ENCODE peak calls at places on chromosomes 6 and 20, in six cellular contexts. U is heart right ventricle; L is adrenal gland; Y is psoas muscle; D is CD8-positive, alpha-beta T cell; T is PC-9. I is an unnamed sample. For H3K36me3, the result is how much of the 10 kb centered on the place peaks cover.

GRCh38 chr6:12324741-12325140 is 34.6 kb downstream of the EDN1 start:
- DNase-seq in U (no peak), Y (no peak), L (no peak), T (peak), D (no peak), I (peak)

GRCh38 chr6:7215140-7215539 is 97.9 kb downstream of the SSR1 start:
- DNase-seq in T (no peak), U (no peak), D (no peak), Y (peak), L (peak), I (peak)

GRCh38 chr6:5124526-5124925 is 39.4 kb downstream of the PPP1R3G start:
- DNase-seq in D (no peak), T (no peak), U (no peak), L (no peak), Y (no peak), I (no peak)

GRCh38 chr20:12358006-12358654 is 440.4 kb downstream of the BTBD3 start:
- DNase-seq in D (no peak), Y (no peak), U (no peak), L (no peak), T (no peak), I (no peak)

GRCh38 chr6:26536571-26537159 is 1.5 kb upstream of the HMGN4 start:
- DNase-seq in D (no peak), U (no peak), T (peak), Y (no peak), L (peak), I (peak)

GRCh38 chr6:157952751-157953479 is 28.7 kb upstream of the SYNJ2 start:
- DNase-seq in U (no peak), D (no peak), Y (no peak), L (no peak), T (no peak), I (no peak)

GRCh38 chr6:35710241-35710847 is 21.6 kb upstream of the FKBP5 start:
- DNase-seq in L (peak), Y (no peak), T (peak), D (no peak), U (no peak), I (no peak)

GRCh38 chr6:98716341-98716740 is 118.0 kb upstream of the POU3F2 start:
- DNase-seq in D (no peak), U (no peak), T (no peak), Y (no peak), L (no peak), I (no peak)

GRCh38 chr20:46670228-46670584 is 18.9 kb upstream of the SLC13A3 start:
- DNase-seq in U (no peak), L (no peak), T (no peak), Y (no peak), D (no peak), I (no peak)

GRCh38 chr6:7087066-7087465 is 20.7 kb upstream of the RREB1 start:
- DNase-seq in T (no peak), D (no peak), L (no peak), U (no peak), Y (no peak), I (peak)

GRCh38 chr20:45419188-45420091 is 3.5 kb downstream of the PIGT start:
- DNase-seq in Y (peak), T (peak), D (no peak), U (peak), L (peak), I (peak)

GRCh38 chr6:134999107-134999506 is 49.2 kb upstream of the ALDH8A1 start:
- DNase-seq in D (no peak), U (no peak), Y (no peak), L (no peak), T (no peak), I (no peak)

GRCh38 chr6:141562801-141563763 is 569.6 kb upstream of the GJE1 start:
- DNase-seq in L (peak), U (peak), Y (peak), T (peak), D (peak), I (peak)

GRCh38 chr20:42936482-42936881 is 253.2 kb downstream of the PTPRT start:
- DNase-seq in T (no peak), D (no peak), U (no peak), L (no peak), Y (no peak), I (no peak)

GRCh38 chr6:30518505-30518850 is 29.2 kb downstream of the HLA-E start:
- DNase-seq in D (no peak), U (no peak), L (no peak), T (no peak), Y (no peak), I (no peak)

GRCh38 chr6:1404066-1404712 is 14.8 kb downstream of the FOXF2 start:
- DNase-seq in L (no peak), T (no peak), D (no peak), Y (no peak), U (no peak), I (no peak)

GRCh38 chr20:8749986-8750385 is 318.9 kb upstream of the PLCB4 start:
- DNase-seq in D (no peak), U (no peak), T (no peak), Y (no peak), L (no peak), I (no peak)

GRCh38 chr6:21026576-21027273 is 492.5 kb downstream of the CDKAL1 start:
- DNase-seq in L (no peak), T (peak), D (no peak), U (no peak), Y (no peak), I (no peak)

GRCh38 chr20:50455656-50456451 is 54.3 kb upstream of the PTPN1 start:
- DNase-seq in Y (no peak), U (no peak), L (no peak), D (no peak), T (no peak), I (no peak)
- H3K27ac ChIP-seq in Y (no peak), U (no peak), L (no peak), D (no peak), T (no peak), I (no peak)

GRCh38 chr20:3890999-3891929 is 2.1 kb downstream of the PANK2 start:
- DNase-seq in L (no peak), U (no peak), T (peak), D (no peak), Y (no peak), I (no peak)

GRCh38 chr20:3887870-3888614 is 1.1 kb upstream of the PANK2 start:
- DNase-seq in T (no peak), D (no peak), Y (no peak), L (peak), U (peak), I (no peak)

GRCh38 chr20:3890410-3890751 is 1.2 kb downstream of the PANK2 start:
- DNase-seq in Y (no peak), D (no peak), L (no peak), U (no peak), T (peak), I (no peak)

GRCh38 chr20:3888622-3889488 is at the start of gene PANK2:
- DNase-seq in Y (peak), L (peak), D (peak), U (peak), T (peak), I (peak)

GRCh38 chr20:3889489-3890409 is 562 bp downstream of the PANK2 start:
- DNase-seq in U (peak), T (no peak), Y (peak), D (no peak), L (no peak), I (peak)
- H3K36me3 ChIP-seq in U (under half), T (under half), Y (under half), D (under half), L (under half), I (under half)

DNA sequence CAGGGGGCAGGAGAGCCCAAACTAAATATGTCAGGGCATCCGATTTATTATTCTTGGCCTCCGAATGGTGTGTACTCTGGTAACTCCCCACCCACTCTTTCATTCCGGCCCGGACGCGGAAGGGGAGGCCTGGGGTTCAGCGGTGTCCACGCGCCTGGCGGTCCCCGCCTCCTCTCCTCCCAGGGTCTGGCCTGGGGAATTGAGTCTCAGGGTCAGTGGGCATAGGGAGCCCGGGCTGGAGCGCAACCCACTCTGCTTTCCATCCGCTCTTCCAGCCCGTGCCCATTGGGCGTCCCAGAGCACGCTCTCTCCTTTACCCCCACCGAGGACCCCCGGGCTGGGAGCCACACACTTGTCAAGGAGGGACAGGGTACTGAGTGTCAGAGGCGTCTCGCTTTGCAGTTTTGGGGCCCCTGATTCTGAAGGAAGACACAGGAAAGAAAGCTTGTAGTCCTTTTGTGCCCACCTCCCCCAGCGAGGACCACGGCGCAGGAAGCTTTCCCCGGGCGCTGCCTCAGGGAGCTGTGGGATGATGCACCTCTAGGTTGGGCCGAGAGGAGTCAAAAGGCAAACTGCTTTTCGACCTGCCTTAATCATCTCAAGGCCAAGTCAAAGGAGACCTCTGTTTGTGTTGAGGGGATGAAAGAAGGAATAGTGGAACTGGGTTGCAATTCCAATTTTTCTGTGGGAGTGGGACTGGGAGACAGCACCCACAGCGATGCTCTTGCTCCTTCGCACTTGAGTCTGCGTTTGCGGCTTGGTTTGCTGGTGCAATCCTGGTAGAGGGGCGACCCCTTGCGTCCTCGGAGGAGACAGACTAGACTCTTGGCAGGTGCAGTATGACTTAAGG is 2.5 kb downstream of the RSPO3 start:
- DNase-seq in L (peak), U (peak), T (peak), D (no peak), Y (peak), I (peak)
- H3K4me3 ChIP-seq in L (no peak), U (peak), T (no peak), D (no peak), Y (peak), I (no peak)

GRCh38 chr20:2690213-2690612 is 2.4 kb upstream of the EBF4 start:
- DNase-seq in Y (no peak), U (no peak), D (no peak), L (no peak), T (no peak), I (no peak)
- H3K27ac ChIP-seq in Y (no peak), U (no peak), D (no peak), L (no peak), T (no peak), I (no peak)

DNA sequence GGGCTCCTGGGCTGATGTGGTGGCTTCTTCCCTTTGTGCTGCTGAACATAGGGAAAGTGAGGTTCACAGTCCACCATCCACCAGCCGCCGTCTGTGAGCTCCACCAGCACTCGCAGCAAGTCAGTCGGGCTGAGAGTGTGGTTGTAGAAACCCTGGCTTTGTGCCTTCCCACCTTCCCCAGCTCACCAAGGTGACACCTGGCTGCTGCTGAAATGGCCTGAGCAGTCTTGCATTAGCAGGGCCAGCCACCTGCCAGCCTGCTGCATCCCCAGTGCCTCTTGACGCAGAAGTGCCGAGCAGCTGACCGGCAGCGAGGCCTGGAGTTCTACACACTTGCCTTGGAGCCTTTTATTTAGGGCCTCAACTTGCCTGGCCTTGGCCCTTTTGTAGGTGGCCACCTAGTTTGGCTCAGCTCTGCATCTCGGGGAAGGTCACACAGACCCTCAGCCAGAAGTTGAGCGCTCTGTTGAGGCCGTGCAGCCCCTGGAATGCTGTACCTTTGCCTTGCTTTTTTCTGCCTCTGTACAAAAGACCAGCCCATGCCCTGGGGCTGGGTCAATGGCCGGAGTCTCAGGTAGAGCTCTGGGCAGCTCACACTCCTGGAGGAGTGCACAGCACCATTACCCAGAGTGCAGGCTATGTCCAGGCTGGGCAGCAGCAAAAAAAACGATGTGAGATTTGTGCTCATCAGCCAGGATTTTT is 76.5 kb downstream of the PTPN1 start:
- DNase-seq in D (no peak), T (no peak), U (no peak), L (no peak), Y (no peak), I (no peak)
- H3K36me3 ChIP-seq in D (under half), T (under half), U (under half), L (half or more), Y (half or more), I (half or more)

GRCh38 chr6:13946506-13946905 is 21.8 kb downstream of the RNF182 start:
- DNase-seq in T (no peak), Y (no peak), U (no peak), D (no peak), L (no peak), I (no peak)

GRCh38 chr6:13947611-13948178 is 22.9 kb downstream of the RNF182 start:
- DNase-seq in Y (no peak), U (no peak), D (no peak), L (no peak), T (no peak), I (no peak)

GRCh38 chr6:13953061-13953705 is 28.4 kb downstream of the RNF182 start:
- DNase-seq in Y (no peak), T (peak), U (no peak), L (no peak), D (no peak), I (peak)

DNA sequence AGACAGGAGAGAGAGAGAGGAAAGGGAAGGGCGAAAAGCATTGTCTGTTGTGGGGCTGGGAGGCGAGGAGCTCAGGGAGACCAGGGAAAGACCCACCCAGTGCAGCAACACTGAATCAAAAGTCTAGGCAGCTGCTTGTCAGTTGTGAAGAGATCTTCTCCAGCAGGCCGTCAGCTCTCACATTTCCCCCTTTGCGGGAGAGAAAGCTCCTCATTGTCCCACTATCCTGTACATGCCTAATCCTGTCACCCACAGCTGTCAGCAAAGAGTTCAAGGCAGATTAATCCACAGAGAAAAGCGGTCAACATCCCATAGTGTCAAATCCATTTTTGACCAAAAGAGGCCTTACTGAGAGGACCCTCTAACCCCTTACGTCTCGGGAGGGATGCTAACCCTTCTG is 27.3 kb downstream of the RNF182 start:
- DNase-seq in U (no peak), L (no peak), Y (no peak), T (no peak), D (no peak), I (no peak)
- H3K4me3 ChIP-seq in U (no peak), L (no peak), Y (no peak), T (no peak), D (no peak), I (no peak)

GRCh38 chr20:49727473-49727872 is 13.8 kb upstream of the B4GALT5 start:
- DNase-seq in U (no peak), T (peak), Y (no peak), D (no peak), L (no peak), I (no peak)

GRCh38 chr20:49727894-49728885 is 14.5 kb upstream of the B4GALT5 start:
- DNase-seq in L (no peak), Y (no peak), D (no peak), T (no peak), U (no peak), I (no peak)

GRCh38 chr20:49725694-49726093 is 12.0 kb upstream of the B4GALT5 start:
- DNase-seq in D (no peak), L (no peak), T (no peak), Y (no peak), U (no peak), I (no peak)

GRCh38 chr20:49729780-49730179 is 16.1 kb upstream of the B4GALT5 start:
- DNase-seq in T (no peak), L (no peak), Y (no peak), U (no peak), D (no peak), I (no peak)

DNA sequence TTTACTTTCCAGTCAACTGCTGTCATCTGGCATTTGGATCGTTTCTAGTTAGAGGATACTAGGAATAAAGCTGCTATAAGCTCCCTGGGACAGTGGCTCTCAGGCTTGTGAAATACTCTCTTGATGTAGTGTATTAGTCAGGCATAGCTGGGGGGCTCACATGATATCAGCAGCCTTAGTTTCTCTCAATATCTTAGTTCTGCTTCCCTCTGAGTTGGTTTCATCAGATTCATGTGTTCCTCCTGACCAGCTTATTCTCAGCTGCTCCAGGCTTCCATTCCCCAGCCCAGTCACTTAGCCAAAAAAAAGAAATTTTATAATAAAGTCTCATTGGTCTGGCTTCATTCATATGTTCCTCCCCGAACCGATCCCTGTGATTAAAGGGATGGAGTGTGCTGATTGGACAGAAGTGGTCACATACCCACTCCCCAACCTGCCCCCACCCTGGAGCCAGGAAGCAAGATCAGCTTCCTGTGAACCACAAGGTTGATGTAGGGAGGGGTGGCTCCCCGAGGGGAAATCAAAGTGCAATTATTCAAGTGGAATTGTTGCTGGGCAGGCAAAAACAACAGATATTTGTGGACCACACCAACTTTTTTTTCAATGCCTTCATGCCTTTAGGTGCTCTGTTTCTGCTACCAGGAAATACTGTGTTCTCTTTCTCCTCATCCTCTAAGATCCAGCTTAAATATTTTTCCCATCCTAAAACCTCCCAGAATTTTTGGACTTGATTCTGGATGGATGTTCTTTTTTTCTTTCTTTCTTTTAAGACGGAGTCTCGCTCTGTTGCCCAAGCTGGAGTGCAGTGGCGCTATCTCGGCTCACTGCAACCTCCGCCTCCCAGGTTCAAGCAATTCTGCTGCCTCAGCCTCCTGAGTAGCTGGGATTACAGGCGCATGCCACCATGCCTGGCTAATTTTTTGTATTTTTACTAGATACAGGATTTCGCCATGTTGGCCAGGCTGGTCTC is 11.2 kb upstream of the B4GALT5 start:
- DNase-seq in T (peak), U (peak), L (peak), D (no peak), Y (peak), I (no peak)
- H3K27ac ChIP-seq in T (peak), U (peak), L (no peak), D (no peak), Y (peak), I (no peak)

GRCh38 chr6:44410363-44410762 is 22.9 kb downstream of the CDC5L start:
- DNase-seq in D (no peak), U (no peak), Y (no peak), T (no peak), L (no peak), I (no peak)

GRCh38 chr6:44411141-44411540 is 23.6 kb downstream of the CDC5L start:
- DNase-seq in U (no peak), D (no peak), L (no peak), T (no peak), Y (no peak), I (no peak)

GRCh38 chr6:44415424-44415823 is 27.9 kb downstream of the CDC5L start:
- DNase-seq in Y (no peak), T (no peak), D (no peak), L (no peak), U (no peak), I (no peak)

GRCh38 chr6:44416103-44416502 is 28.6 kb downstream of the CDC5L start:
- DNase-seq in L (peak), U (no peak), Y (no peak), T (peak), D (no peak), I (no peak)
- H3K36me3 ChIP-seq in L (under half), U (under half), Y (under half), T (under half), D (under half), I (half or more)

I was measured in SJSA1.